ENCODE peak calls at places on chromosomes 13 and 19, in ten cellular contexts. C, A, B, G, U, X, Y, E, I and T are unnamed samples.

GRCh38 chr13:98584668-98585397 is 7.9 kb upstream of the STK24 start:
- DNase-seq in I (no peak), E (no peak), A (no peak), X (no peak), C (no peak), U (no peak), Y (no peak), G (no peak), B (no peak), T (peak; percentile 53)

GRCh38 chr19:1768248-1768647 is 14.9 kb downstream of the ONECUT3 start:
- DNase-seq in C (no peak), B (peak; percentile 75), X (no peak), G (no peak), E (no peak), I (no peak), Y (no peak), A (no peak), U (peak; percentile 25), T (no peak)

GRCh38 chr19:57473646-57474045 is 3.7 kb downstream of the ZNF772 start:
- DNase-seq in A (no peak), I (no peak), E (peak; percentile 11), G (no peak), C (no peak), B (no peak), X (peak; percentile 5), U (no peak), Y (no peak), T (no peak)

GRCh38 chr19:495440-496332 is 600 bp upstream of the MADCAM1 start:
- DNase-seq in X (peak; percentile 45), I (no peak), E (no peak), B (peak; percentile 62), C (peak; percentile 70), A (no peak), Y (peak; percentile 67), G (no peak), U (no peak), T (no peak)

GRCh38 chr13:28819748-28820098 is 416 bp upstream of the MTUS2 start:
- DNase-seq in G (peak; percentile 76), B (peak; percentile 94), A (no peak), C (peak; percentile 60), X (peak; percentile 64), E (peak; percentile 51), Y (peak; percentile 65), U (no peak), I (peak; percentile 38), T (peak; percentile 46)

GRCh38 chr13:111460548-111461444 is 140.4 kb downstream of the TEX29 start:
- DNase-seq in G (no peak), X (peak; percentile 12), B (peak; percentile 80), Y (peak; percentile 22), E (peak; percentile 27), A (peak; percentile 15), U (peak; percentile 34), I (peak; percentile 84), C (no peak), T (peak; percentile 20)

GRCh38 chr13:98371624-98372023 is 194.6 kb upstream of the RNF113B start:
- DNase-seq in X (no peak), B (no peak), A (no peak), I (no peak), C (no peak), G (no peak), E (no peak), Y (no peak), U (no peak), T (no peak)

GRCh38 chr19:1445932-1446712 is 3.8 kb upstream of the APC2 start:
- DNase-seq in A (no peak), C (no peak), Y (no peak), G (no peak), B (peak; percentile 87), X (no peak), I (peak; percentile 43), E (no peak), U (no peak), T (no peak)

GRCh38 chr19:40489882-40490230 is 23.1 kb downstream of the SPTBN4 start:
- DNase-seq in Y (no peak), U (no peak), B (no peak), C (no peak), E (no peak), I (no peak), G (no peak), A (no peak), X (no peak), T (no peak)

GRCh38 chr19:33397536-33398360 is 24.2 kb downstream of the CEBPG start:
- DNase-seq in U (no peak), A (no peak), B (peak; percentile 66), I (no peak), Y (peak; percentile 40), C (no peak), G (no peak), X (no peak), E (no peak), T (no peak)